ENCODE peak calls at places on chromosomes 6 and 20, in four cellular contexts. R, P, M and W are unnamed samples.

GRCh38 chr6:83258517-83258916 is 65.4 kb downstream of the RWDD2A start:
- DNase-seq in R (no peak), P (no peak), M (no peak), W (no peak)

GRCh38 chr6:68778356-68779020 is 143.4 kb downstream of the ADGRB3 start:
- DNase-seq in R (peak), P (peak), M (peak), W (peak)

GRCh38 chr6:45961125-45961524 is 54.5 kb downstream of the CLIC5 start:
- DNase-seq in R (no peak), P (no peak), M (no peak), W (no peak)

GRCh38 chr6:81487489-81487888 is 265.0 kb downstream of the TENT5A start:
- DNase-seq in R (no peak), P (no peak), M (peak), W (no peak)

GRCh38 chr6:134911532-134911931 is 38.4 kb downstream of the ALDH8A1 start:
- DNase-seq in R (no peak), P (no peak), M (no peak), W (no peak)

GRCh38 chr6:158978752-158979151 is 21.2 kb downstream of the RSPH3 start:
- DNase-seq in R (no peak), P (no peak), M (no peak), W (no peak)

GRCh38 chr6:36907781-36908180 is 22.0 kb downstream of the C6orf89 start:
- DNase-seq in R (no peak), P (no peak), M (no peak), W (no peak)

GRCh38 chr6:119224095-119224701 is 125.4 kb downstream of the MAN1A1 start:
- DNase-seq in R (no peak), P (no peak), M (no peak), W (no peak)

GRCh38 chr20:33489495-33490022 is 337 bp upstream of the CBFA2T2 start:
- DNase-seq in R (peak), P (peak), M (peak), W (peak)

GRCh38 chr6:32196682-32197616 is 4.5 kb upstream of the GPSM3 start:
- DNase-seq in R (no peak), P (peak), M (no peak), W (no peak)

GRCh38 chr6:141488466-141488865 is 644.3 kb upstream of the GJE1 start:
- DNase-seq in R (no peak), P (no peak), M (no peak), W (no peak)
- TF ChIP-seq ELF4 in R (no peak), P (no peak), M (no peak), W (no peak)

GRCh38 chr20:56151834-56152233 is 96.7 kb upstream of the MC3R start:
- DNase-seq in R (no peak), P (no peak), M (no peak), W (no peak)
- TF ChIP-seq ELF4 in R (no peak), P (no peak), M (no peak), W (no peak)

GRCh38 chr6:56770011-56770520 is 127.4 kb upstream of the DST start:
- DNase-seq in R (no peak), P (no peak), M (no peak), W (no peak)

GRCh38 chr6:56767892-56768531 is 125.3 kb upstream of the DST start:
- DNase-seq in R (no peak), P (no peak), M (no peak), W (no peak)

GRCh38 chr6:56772737-56773184 is 130.1 kb upstream of the DST start:
- DNase-seq in R (no peak), P (no peak), M (no peak), W (no peak)

GRCh38 chr6:56771929-56772607 is 129.4 kb upstream of the DST start:
- DNase-seq in R (no peak), P (no peak), M (no peak), W (no peak)

DNA sequence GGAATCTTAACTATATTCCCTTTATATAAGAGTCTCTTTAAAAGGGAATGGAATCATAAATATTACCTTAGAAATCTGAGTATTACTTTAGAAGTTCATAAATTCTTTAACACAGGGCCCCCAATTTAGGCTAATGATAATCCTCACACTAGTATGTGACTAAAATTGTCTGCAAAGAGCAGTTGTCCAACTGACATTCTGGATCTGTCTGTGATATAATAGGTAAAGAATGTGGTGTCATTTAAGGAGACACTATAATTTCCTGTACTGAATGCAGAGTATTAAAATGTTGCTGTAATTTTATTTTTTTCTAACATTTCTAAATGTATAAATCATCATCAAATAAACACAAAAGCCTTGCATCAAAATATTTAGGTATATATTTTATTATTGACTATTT is 128.5 kb upstream of the DST start:
- DNase-seq in R (no peak), P (no peak), M (no peak), W (no peak)
- TF ChIP-seq ELF4 in R (no peak), P (no peak), M (no peak), W (no peak)

DNA sequence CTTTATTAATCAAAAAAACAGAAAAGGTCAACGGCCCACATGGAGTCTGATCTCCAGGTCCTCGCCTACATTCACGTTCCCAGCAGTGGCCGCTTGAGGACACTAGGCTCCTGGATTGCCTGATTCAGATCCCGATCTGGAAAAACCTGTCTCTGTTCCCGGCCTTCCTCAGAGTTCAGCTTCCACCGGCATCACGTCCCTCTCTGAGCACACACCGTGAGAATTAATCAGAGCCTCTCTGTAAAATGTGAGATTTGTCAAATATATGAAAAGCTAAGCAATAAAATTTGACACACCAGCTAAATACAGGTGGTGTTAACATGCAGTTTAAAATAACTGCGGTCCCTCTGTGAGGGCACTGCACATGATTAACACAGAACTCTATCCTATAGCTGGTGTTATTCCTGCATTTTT is 122.8 kb upstream of the COL21A1 start:
- DNase-seq in R (peak), P (peak), M (peak), W (peak)
- TF ChIP-seq ELF4 in R (no peak), P (no peak), M (no peak), W (no peak)

DNA sequence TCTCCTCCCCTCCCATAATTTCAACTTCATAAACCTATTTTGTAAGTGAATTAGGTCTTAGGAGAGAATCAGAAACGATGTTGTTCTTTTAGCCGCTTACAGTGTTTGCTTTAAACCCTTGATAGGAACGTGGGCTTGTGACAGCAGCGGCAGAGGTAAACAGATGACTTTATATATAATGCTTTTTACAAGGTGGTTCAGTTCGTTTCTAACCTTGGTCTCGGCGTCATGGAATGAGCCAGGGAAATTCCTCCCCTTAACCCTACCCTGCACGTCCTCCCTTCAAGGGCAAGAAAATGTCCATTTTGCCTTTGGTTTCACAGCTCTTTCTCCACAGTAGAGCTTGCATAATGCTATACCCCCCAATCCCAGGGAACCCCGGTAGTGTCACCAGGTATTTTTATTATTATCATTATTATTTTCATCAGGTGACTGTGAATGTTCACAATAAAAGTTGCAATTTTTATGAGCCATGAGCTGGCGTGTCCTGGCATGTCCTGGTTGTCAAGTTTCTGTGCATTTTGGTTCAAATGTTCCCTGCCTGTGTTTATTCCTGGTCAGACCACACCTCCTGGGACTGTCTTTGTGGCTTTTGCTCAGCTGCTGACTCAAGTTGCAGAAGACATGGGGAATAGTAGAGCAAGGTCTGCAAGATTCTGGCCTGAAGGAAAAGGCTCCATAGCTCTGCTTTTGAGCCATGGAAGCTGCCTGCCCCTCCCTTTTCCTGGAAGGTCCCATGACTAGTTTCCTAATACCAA is 112.8 kb upstream of the BMP2 start:
- DNase-seq in R (no peak), P (no peak), M (no peak), W (no peak)
- TF ChIP-seq ELF4 in R (no peak), P (no peak), M (no peak), W (no peak)